ENCODE peak calls at places on chromosomes 1 and 21, in eight cellular contexts. H, L, F, W, C, B, V and E are unnamed samples.
A peak's percentile ranks its signal among the peaks of the same experiment; 100 is the strongest.

GRCh38 chr1:53460211-53460634 is 1.0 kb downstream of the DMRTB1 start:
- DNase-seq in W (no peak), B (no peak), C (no peak), V (no peak), H (no peak), F (no peak), L (no peak), E (no peak)

GRCh38 chr1:247857986-247858356 is 984 bp downstream of the TRIM58 start:
- DNase-seq in H (no peak), W (no peak), B (no peak), C (no peak), F (no peak), L (no peak), V (no peak), E (no peak)

GRCh38 chr1:155379180-155379876 is 58.6 kb downstream of the RUSC1 start:
- DNase-seq in V (no peak), L (no peak), F (no peak), H (peak; percentile 65), C (no peak), B (peak; percentile 16), W (no peak), E (no peak)

GRCh38 chr1:238648756-238649155 is 737.6 kb upstream of the CHRM3 start:
- DNase-seq in C (no peak), V (no peak), B (peak; percentile 57), W (no peak), H (no peak), L (no peak), F (no peak), E (no peak)

GRCh38 chr1:206117151-206117948 is at the start of gene AVPR1B:
- DNase-seq in V (peak; percentile 29), W (peak; percentile 56), B (peak; percentile 18), C (peak; percentile 60), F (no peak), H (peak; percentile 85), L (no peak), E (no peak)

GRCh38 chr1:15951341-15952153 is 24.4 kb downstream of the ZBTB17 start:
- DNase-seq in W (no peak), C (no peak), V (no peak), B (peak; percentile 23), L (no peak), F (no peak), H (no peak), E (no peak)

GRCh38 chr1:47031059-47031458 is 7.6 kb downstream of the CYP4X1 start:
- DNase-seq in F (no peak), H (no peak), L (no peak), C (no peak), V (no peak), W (peak; percentile 38), B (peak; percentile 65), E (no peak)

GRCh38 chr1:195704028-195704427 is 904.2 kb downstream of the KCNT2 start:
- DNase-seq in B (no peak), V (no peak), W (no peak), F (no peak), C (no peak), L (no peak), H (no peak), E (no peak)

GRCh38 chr1:63403386-63403785 is 36.0 kb downstream of the ALG6 start:
- DNase-seq in V (no peak), W (no peak), L (no peak), H (no peak), C (no peak), B (no peak), F (no peak), E (no peak)

GRCh38 chr21:39911286-39911685 is 44.0 kb downstream of the PCP4 start:
- DNase-seq in B (peak; percentile 18), L (no peak), F (no peak), V (peak; percentile 18), H (no peak), C (peak; percentile 28), W (no peak), E (no peak)

GRCh38 chr1:58765016-58765415 is 18.8 kb downstream of the JUN start:
- DNase-seq in C (no peak), B (no peak), F (no peak), L (no peak), V (no peak), H (no peak), W (no peak), E (peak; percentile 73)

GRCh38 chr1:25862785-25863485 is 3.7 kb upstream of the AUNIP start:
- DNase-seq in L (no peak), B (no peak), F (no peak), H (no peak), V (no peak), W (no peak), C (no peak), E (no peak)

GRCh38 chr1:240424740-240425464 is 187.1 kb downstream of the GREM2 start:
- DNase-seq in F (no peak), W (no peak), L (no peak), H (no peak), V (no peak), B (no peak), C (no peak), E (no peak)

GRCh38 chr1:218384576-218384975 is 39.4 kb downstream of the TGFB2 start:
- DNase-seq in V (peak; percentile 59), F (peak; percentile 96), B (peak; percentile 81), H (peak; percentile 41), L (no peak), W (no peak), C (no peak), E (peak; percentile 1)